ENCODE peak calls at places on chromosomes 12 and 14, in five cellular contexts. N is heart left ventricle, Y is type B pancreatic cell, I is astrocyte of the spinal cord, L is Calu3. B is an unnamed sample.

GRCh38 chr12:66848967-66849366 is 170.1 kb upstream of the GRIP1 start:
- DNase-seq in I (no peak), L (no peak), N (no peak), Y (no peak), B (peak)

GRCh38 chr12:103928736-103929050 is 1.5 kb upstream of the HSP90B1 start:
- DNase-seq in N (no peak), I (no peak), Y (no peak), L (no peak), B (no peak)

GRCh38 chr12:123022846-123023245 is 42.4 kb downstream of the ARL6IP4 start:
- DNase-seq in N (no peak), I (no peak), Y (no peak), L (no peak), B (no peak)

GRCh38 chr14:76761198-76761848 is at the start of gene VASH1:
- DNase-seq in N (peak), I (peak), L (peak), Y (peak), B (peak)

GRCh38 chr14:77376380-77376770 is 519 bp downstream of the TMED8 start:
- DNase-seq in I (peak), L (peak), Y (no peak), N (peak), B (no peak)

GRCh38 chr14:54603362-54603761 is 36.4 kb downstream of the SAMD4A start:
- DNase-seq in L (no peak), I (peak), N (no peak), Y (no peak), B (peak)

GRCh38 chr12:65098364-65098763 is 22.7 kb downstream of the WIF1 start:
- DNase-seq in L (no peak), N (no peak), Y (no peak), I (no peak), B (peak)

GRCh38 chr12:32995623-32996022 is 99.0 kb upstream of the PKP2 start:
- DNase-seq in L (no peak), N (no peak), I (no peak), Y (no peak), B (no peak)

GRCh38 chr14:38350102-38350501 is 94.2 kb upstream of the CLEC14A start:
- DNase-seq in I (no peak), Y (no peak), L (no peak), N (no peak), B (no peak)

GRCh38 chr14:21924479-21924878 is 250.9 kb upstream of the OR4E1 start:
- DNase-seq in Y (no peak), L (no peak), N (no peak), I (no peak), B (no peak)

GRCh38 chr12:93707836-93708235 is 30.7 kb downstream of the CRADD start:
- DNase-seq in Y (no peak), I (peak), N (no peak), L (no peak), B (peak)

GRCh38 chr14:56491299-56492285 is 88.0 kb upstream of the TMEM260 start:
- DNase-seq in N (no peak), I (peak), Y (no peak), L (peak), B (peak)

GRCh38 chr14:65015391-65015790 is 28.7 kb downstream of the FNTB start:
- DNase-seq in Y (no peak), I (no peak), L (no peak), N (no peak), B (no peak)

GRCh38 chr12:54439521-54440255 is 20.6 kb upstream of the ITGA5 start:
- DNase-seq in Y (no peak), N (no peak), L (no peak), I (peak), B (peak)

GRCh38 chr12:25648460-25648859 is 95.4 kb upstream of the LMNTD1 start:
- DNase-seq in I (peak), N (peak), Y (no peak), L (peak), B (peak)

GRCh38 chr14:91980157-91980556 is 32.7 kb upstream of the FBLN5 start:
- DNase-seq in Y (no peak), L (no peak), N (no peak), I (peak), B (peak)

GRCh38 chr12:82627799-82628198 is 58.9 kb upstream of the TMTC2 start:
- DNase-seq in L (peak), N (no peak), Y (no peak), I (peak), B (peak)

GRCh38 chr14:65864993-65865392 is 452.5 kb downstream of the FUT8 start:
- DNase-seq in Y (no peak), N (no peak), I (no peak), L (no peak), B (no peak)

GRCh38 chr12:52243774-52244614 is 11.0 kb downstream of the KRT7 start:
- DNase-seq in N (peak), I (peak), Y (no peak), L (peak), B (peak)

GRCh38 chr14:71094722-71095121 is 187.5 kb downstream of the PCNX1 start:
- DNase-seq in I (no peak), Y (no peak), L (no peak), N (no peak), B (no peak)

GRCh38 chr12:96212456-96213375 is 18.5 kb downstream of the ELK3 start:
- DNase-seq in L (no peak), I (no peak), N (no peak), Y (no peak), B (no peak)

GRCh38 chr12:106358410-106359241 is 1.1 kb downstream of the POLR3B start:
- DNase-seq in Y (no peak), L (no peak), I (no peak), N (no peak), B (peak)

GRCh38 chr12:77493311-77493710 is 337.4 kb upstream of the NAV3 start:
- DNase-seq in I (no peak), L (no peak), Y (no peak), N (no peak), B (peak)

GRCh38 chr12:102376781-102377180 is 103.6 kb downstream of the IGF1 start:
- DNase-seq in L (no peak), I (no peak), N (no peak), Y (no peak), B (no peak)

DNA sequence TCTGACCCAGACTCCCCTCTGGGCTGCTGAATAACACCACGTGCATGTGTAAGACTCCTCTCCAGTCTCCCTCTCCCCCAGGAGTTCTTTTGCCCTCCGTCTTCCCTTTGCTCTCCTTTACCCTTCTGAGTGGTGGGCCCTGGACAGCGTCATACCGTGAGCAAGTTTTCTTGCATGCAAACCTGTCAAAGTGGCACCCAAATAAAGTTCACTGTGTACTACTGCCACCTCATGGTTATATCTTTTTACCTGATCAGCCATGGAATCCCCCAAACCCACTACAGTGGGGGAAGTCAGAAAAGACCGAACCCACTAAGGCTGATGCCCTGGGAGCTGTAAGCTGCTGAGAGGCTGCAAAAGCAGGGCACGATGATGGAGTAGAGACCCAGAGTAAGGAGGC is 131.1 kb upstream of the VRK1 start:
- DNase-seq in L (no peak), Y (no peak), N (no peak), I (no peak), B (no peak)
- TF ChIP-seq CTCF in L (no peak), Y (no peak), N (no peak), I (no peak), B (no peak)

DNA sequence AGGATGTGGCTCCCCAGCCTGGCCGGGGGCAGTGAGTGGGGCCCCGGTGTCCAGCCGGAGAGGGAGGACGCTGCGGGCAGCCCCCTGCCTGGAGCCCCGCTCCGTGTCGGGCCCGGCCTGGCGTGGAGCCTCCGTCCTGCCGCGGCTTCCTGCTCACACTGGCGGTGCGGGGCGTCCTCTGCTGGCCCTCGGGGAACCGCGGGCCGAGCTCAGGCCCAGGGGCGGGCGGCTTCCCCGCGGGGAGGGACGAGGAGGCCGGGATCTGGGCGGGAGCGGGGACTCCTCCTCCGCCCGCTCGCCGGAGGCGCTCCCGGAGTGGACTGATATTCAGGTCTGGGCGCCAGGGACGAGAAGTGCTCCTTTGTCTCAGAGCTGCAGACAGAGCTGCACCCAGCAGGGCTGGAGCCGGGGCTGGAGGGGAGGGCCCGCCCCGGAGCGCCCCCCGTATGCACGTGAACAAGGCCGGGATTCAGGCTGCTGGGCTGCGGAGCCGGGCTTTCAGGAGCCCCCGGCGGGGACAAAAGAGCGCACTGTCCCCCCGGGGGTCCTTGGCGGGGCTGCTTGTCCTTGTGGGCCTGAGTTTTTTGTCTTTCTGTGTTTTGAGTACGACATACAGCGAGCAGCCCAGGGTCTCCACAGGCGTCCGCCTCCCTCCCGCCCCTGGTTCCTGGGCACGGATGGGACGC is 2.3 kb downstream of the MMP17 start:
- DNase-seq in I (peak), L (peak), Y (no peak), N (peak), B (peak)
- TF ChIP-seq CTCF in I (peak), L (peak), Y (peak), N (peak), B (peak)

GRCh38 chr12:71125515-71125914 is 32.3 kb downstream of the TSPAN8 start:
- DNase-seq in Y (no peak), I (no peak), L (no peak), N (no peak), B (peak)
- TF ChIP-seq CTCF in Y (no peak), I (no peak), L (no peak), N (no peak), B (peak)

DNA sequence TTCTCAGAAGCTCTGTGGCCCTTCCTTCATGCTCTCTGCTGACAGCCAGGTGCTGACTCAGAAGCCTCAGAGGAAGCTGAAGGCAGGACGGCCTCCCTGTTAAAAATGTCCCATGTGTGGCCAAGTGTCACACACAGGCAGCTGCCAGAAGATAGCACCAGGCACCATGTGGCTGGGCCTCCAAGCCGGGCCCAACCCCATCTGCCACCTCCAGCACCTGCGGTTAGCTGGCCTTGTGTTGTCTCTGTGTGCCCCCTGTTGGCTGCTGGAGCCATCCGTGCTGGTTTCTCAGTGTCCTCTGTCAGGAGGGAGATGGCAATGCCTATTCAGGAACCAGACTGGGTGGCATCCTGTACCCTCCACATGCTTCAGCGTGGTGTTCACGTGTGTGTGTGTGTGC is 63.2 kb downstream of the TSPAN11 start:
- DNase-seq in Y (no peak), I (no peak), N (no peak), L (peak), B (no peak)
- TF ChIP-seq CTCF in Y (peak), I (peak), N (peak), L (no peak), B (peak)

GRCh38 chr12:58041441-58041840 is 100.1 kb downstream of the ATP23 start:
- DNase-seq in N (no peak), I (no peak), L (no peak), Y (no peak), B (no peak)
- TF ChIP-seq CTCF in N (no peak), I (no peak), L (no peak), Y (no peak), B (no peak)

GRCh38 chr12:11513288-11513687 is 117.9 kb upstream of the PRB2 start:
- DNase-seq in N (no peak), L (no peak), I (no peak), Y (no peak), B (peak)
- TF ChIP-seq CTCF in N (no peak), L (no peak), I (peak), Y (peak), B (no peak)

DNA sequence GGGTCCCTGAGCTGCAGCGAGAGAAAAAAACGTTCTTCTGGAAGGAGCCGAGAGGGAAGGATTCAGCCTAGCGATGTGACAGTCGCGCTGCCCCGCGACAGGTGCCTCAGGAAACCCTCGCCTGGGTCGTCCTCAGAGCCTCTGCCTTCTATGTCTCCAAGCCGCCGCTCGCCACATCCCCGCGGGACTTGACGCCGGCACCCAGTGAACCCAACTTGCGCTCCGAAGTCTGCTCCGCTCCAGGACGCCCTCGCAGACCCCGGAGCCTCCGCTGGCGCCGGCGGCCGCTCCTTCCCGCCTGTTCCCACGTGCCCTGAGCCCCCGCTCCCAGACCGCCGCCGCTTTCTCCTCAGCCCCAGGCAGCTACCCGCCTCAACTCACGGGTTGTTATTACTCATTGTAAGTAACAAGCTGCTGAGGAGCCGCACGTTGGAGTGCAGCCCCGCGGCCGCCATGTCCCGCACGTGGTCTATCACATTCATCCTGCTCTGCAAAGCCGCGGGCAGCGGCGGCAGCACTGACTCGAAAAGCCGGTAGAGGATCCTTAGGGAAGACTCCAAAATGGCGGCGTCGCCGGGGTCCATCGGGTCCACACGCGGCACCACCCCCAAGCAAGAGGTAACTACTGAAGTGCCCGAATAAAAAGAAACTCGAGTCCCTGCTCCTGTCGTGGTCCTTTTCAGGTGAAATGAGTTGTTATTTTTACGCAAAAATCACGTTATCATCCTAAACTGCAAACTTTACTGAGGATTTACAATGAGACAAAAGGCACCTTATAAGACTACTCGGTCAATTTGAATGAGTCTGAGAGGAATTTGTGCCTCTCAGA is at the start of gene ANAPC7:
- DNase-seq in N (peak), L (peak), Y (peak), I (peak), B (peak)
- TF ChIP-seq CTCF in N (peak), L (no peak), Y (peak), I (peak), B (no peak)

B was measured in fibroblast of mammary gland.